ENCODE peak calls at places on chromosomes 16 and 17, in nine cellular contexts. L is GM12878, N is GM23338, B is HepG2, U is HCT116, F is SK-N-SH, Q is A549, Y is Panc1, W is K562. Z is an unnamed sample.
A peak's percentile ranks its signal among the peaks of the same experiment; 100 is the strongest.

GRCh38 chr17:44795421-44795820 is 34.7 kb downstream of the GJC1 start:
- DNase-seq in U (no peak), L (no peak), F (no peak), W (no peak), N (no peak), Q (no peak), B (no peak), Y (no peak), Z (no peak)

GRCh38 chr16:50842589-50842988 is 100.7 kb downstream of the CYLD start:
- DNase-seq in Q (no peak), Y (no peak), F (no peak), N (no peak), B (no peak), L (no peak), W (peak; percentile 3), U (no peak), Z (no peak)

GRCh38 chr16:17105239-17105721 is 365.5 kb downstream of the XYLT1 start:
- DNase-seq in W (no peak), L (no peak), Q (no peak), N (peak; percentile 4), Y (no peak), U (no peak), F (no peak), B (no peak), Z (no peak)

GRCh38 chr17:77471984-77472836 is 331.4 kb downstream of the SEC14L1 start:
- DNase-seq in Y (no peak), N (peak; percentile 86), L (no peak), U (no peak), W (peak; percentile 41), B (no peak), F (peak; percentile 67), Q (no peak), Z (peak; percentile 22)

GRCh38 chr17:57276621-57277020 is 20.3 kb downstream of the MSI2 start:
- DNase-seq in N (no peak), W (no peak), F (no peak), Y (no peak), U (no peak), L (no peak), B (no peak), Q (no peak), Z (no peak)

GRCh38 chr17:75088902-75089417 is 1.2 kb downstream of the SLC16A5 start:
- DNase-seq in B (peak; percentile 57), F (no peak), N (peak; percentile 37), L (no peak), W (peak; percentile 49), Y (no peak), U (no peak), Q (peak; percentile 77), Z (no peak)

GRCh38 chr16:10419701-10420100 is 33.8 kb downstream of the ATF7IP2 start:
- DNase-seq in Y (no peak), Q (no peak), B (no peak), U (no peak), W (no peak), F (no peak), L (no peak), N (no peak), Z (no peak)

GRCh38 chr17:42441717-42442565 is 16.7 kb upstream of the ATP6V0A1 start:
- DNase-seq in B (peak; percentile 89), Q (no peak), Y (no peak), F (no peak), L (no peak), N (peak; percentile 75), U (no peak), W (no peak), Z (no peak)

GRCh38 chr17:60173304-60173807 is 23.6 kb downstream of the CA4 start:
- DNase-seq in L (no peak), N (no peak), Y (no peak), U (no peak), W (no peak), F (no peak), B (no peak), Q (no peak), Z (no peak)

GRCh38 chr17:45923511-45924268 is 29.3 kb downstream of the MAPT start:
- DNase-seq in B (peak; percentile 86), F (no peak), W (no peak), L (no peak), Q (no peak), N (no peak), U (no peak), Y (no peak), Z (no peak)

GRCh38 chr16:53678155-53678554 is 25.5 kb downstream of the RPGRIP1L start:
- DNase-seq in L (no peak), W (no peak), B (no peak), N (no peak), Q (no peak), F (no peak), U (no peak), Y (no peak), Z (no peak)

GRCh38 chr17:40019140-40019991 is 4.1 kb downstream of the CSF3 start:
- DNase-seq in Q (no peak), B (no peak), W (no peak), U (no peak), Y (no peak), F (peak; percentile 42), N (peak; percentile 43), L (no peak), Z (no peak)

GRCh38 chr17:44769230-44769629 is 10.4 kb downstream of the ADAM11 start:
- DNase-seq in U (no peak), N (no peak), L (no peak), W (no peak), Y (no peak), F (no peak), B (no peak), Q (no peak), Z (no peak)

GRCh38 chr16:51050379-51050710 is 100.7 kb downstream of the SALL1 start:
- DNase-seq in N (no peak), Y (no peak), B (peak; percentile 35), U (no peak), Q (no peak), F (no peak), L (no peak), W (no peak), Z (no peak)

GRCh38 chr16:88195021-88195581 is 187.7 kb upstream of the ZNF469 start:
- DNase-seq in Q (no peak), L (no peak), B (no peak), U (no peak), F (no peak), W (no peak), Y (no peak), N (no peak), Z (no peak)

DNA sequence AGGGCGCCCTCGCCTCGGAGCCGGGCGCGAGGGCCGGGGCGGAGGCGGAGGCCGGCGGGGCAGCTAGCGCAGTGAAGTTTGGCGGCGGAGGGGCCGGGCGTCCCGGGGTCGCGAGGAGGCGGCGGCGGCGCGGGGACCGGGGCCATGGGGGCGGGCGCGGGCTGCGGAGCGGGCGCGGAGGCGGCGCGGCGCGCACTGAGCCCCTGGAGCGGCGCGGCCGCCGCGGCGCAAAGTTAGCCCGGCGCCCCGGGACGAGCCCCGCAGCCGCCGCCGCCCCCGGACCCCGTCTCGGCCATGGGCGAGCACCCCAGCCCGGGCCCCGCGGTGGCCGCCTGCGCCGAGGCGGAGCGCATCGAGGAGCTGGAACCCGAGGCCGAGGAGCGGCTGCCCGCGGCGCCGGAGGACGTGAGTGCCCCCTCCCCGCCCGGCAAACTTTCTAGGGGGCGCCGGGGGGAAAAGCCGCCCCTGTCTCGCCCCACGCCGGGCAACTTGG is 310 bp downstream of the RHBDL3 start:
- DNase-seq in B (no peak), Y (no peak), L (no peak), W (no peak), Q (no peak), N (peak; percentile 37), F (no peak), U (no peak), Z (no peak)
- H3K4me3 ChIP-seq in B (peak overlapping the region; percentile 61), Y (peak overlapping the region; percentile 46), L (peak overlapping the region; percentile 46), W (peak overlapping the region; percentile 16), Q (peak overlapping the region; percentile 89), N (peak overlapping the region; percentile 81), F (peak overlapping the region; percentile 60), U (peak overlapping the region; percentile 65), Z (peak overlapping the region; percentile 42)

GRCh38 chr16:20838250-20838649 is 31.9 kb downstream of the REXO5 start:
- DNase-seq in U (no peak), Q (no peak), Y (no peak), W (no peak), L (no peak), N (no peak), B (no peak), F (no peak), Z (no peak)
- TF ChIP-seq REST in U (no peak), Q (no peak), Y (no peak), W (no peak), L (no peak), N (no peak), B (no peak), F (no peak), Z (no peak)

DNA sequence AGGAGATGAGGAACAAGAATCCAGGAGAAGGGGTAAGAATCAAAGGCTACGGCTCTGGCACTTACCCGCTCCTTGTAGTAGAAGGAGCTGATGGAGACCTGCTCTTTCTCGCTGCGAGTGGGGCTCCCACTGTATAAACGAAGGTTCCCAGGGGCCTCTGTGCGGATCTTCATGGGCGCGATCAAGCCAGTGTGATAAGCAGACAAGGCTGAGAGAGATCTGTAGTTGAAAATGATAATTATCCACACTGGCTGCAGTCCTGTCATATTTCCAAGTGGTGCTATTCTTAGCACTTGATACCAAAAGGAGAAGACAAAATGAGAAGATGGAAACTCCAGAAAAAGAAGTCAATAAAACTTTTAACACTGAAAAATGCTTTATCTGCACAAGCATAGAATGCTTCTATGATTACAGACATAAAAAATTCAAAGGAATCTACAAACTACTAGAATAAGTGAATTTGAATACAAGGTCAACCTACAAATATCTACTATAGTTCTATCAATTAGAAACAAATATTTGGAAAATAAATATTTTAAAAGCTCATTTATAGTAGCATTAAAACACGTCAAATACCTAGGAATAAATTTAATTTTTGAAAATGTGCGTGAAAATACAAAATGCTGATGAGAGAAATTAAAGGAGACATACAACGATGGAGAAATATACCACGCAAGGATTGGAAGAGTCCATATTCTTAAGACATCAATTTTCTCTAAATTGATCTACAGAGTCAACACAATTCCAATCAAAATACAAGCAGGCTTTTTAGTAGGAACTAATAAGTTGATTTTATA is 80.8 kb downstream of the WDR59 start:
- DNase-seq in W (no peak), U (no peak), Y (no peak), Q (no peak), B (no peak), N (no peak), F (no peak), L (no peak), Z (no peak)
- H3K4me3 ChIP-seq in W (no peak overlapping the region), U (no peak overlapping the region), Y (no peak overlapping the region), Q (no peak overlapping the region), B (no peak overlapping the region), N (no peak overlapping the region), F (no peak overlapping the region), L (no peak overlapping the region), Z (no peak overlapping the region)

DNA sequence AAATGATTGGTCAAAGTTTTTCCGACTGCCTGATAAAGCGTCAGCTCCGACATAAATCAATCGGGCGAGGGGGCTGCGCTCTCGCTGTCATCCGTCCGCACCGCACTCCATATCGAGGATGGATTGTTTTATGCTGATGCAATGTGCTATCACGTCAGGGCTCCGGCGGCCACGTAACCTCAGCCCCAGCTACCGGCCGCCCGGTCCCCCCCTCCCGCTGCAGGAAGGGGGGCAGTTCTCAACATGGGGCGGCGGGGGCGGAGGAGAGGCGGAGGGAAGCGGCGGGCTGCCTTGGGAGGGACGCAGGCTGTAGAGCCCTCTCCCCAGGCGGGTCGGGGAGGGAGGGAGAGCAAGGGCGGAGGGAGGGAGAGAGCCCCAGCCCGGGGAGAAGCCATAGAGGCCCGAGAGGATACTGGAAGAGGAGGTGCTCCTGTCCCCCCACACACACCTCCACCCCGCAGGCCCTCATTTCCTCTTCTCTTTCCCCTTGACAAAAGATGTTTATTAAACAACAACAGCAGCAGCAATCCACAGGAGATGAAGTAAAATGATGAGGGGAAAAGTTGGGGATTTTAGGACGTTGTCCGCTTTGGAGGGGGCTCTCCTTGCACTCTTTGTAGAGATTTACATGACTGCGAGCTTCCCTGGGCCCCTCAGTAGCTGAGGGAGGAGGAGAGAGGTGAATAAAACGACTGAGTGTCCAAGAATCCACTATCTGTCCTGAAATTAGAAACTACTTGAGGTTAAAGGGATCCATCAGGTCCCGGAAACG is 498 bp upstream of the HOXB9 start:
- DNase-seq in Y (no peak), Q (peak; percentile 86), B (no peak), W (peak; percentile 99), U (peak; percentile 88), N (peak; percentile 73), F (no peak), L (no peak), Z (no peak)
- TF ChIP-seq REST in Y (no peak), Q (no peak), B (no peak), W (no peak), U (no peak), N (no peak), F (no peak), L (no peak), Z (no peak)